ENCODE peak calls at places on chromosome 11, in ten cellular contexts. F, A, M, O, E, Y, X, D, R and T are unnamed samples.

GRCh38 chr11:118910309-118911112 is 15.2 kb downstream of the BCL9L start:
- DNase-seq in F (peak), A (peak), M (peak), O (peak), E (peak), Y (peak), X (peak), D (no peak), R (no peak), T (no peak)

GRCh38 chr11:5891216-5891800 is 1.7 kb upstream of the OR52E5 start:
- DNase-seq in F (no peak), A (no peak), M (peak), O (no peak), E (no peak), Y (peak), X (no peak), D (no peak), R (no peak), T (no peak)

GRCh38 chr11:35717043-35717442 is 54.5 kb downstream of the TRIM44 start:
- DNase-seq in F (peak), A (no peak), M (no peak), O (no peak), E (no peak), Y (no peak), X (no peak), D (peak), R (no peak), T (no peak)

GRCh38 chr11:30481816-30482215 is 104.3 kb downstream of the MPPED2 start:
- DNase-seq in F (no peak), A (no peak), M (no peak), O (no peak), E (no peak), Y (no peak), X (no peak), D (no peak), R (no peak), T (no peak)

GRCh38 chr11:122743949-122744876 is 88.7 kb downstream of the UBASH3B start:
- DNase-seq in F (no peak), A (no peak), M (no peak), O (no peak), E (no peak), Y (peak), X (no peak), D (no peak), R (no peak), T (peak)

GRCh38 chr11:128503231-128503991 is 83.9 kb downstream of the ETS1 start:
- DNase-seq in F (no peak), A (no peak), M (peak), O (no peak), E (peak), Y (peak), X (no peak), D (no peak), R (no peak), T (no peak)

GRCh38 chr11:10125522-10126133 is 168.4 kb downstream of the SBF2 start:
- DNase-seq in F (no peak), A (no peak), M (peak), O (no peak), E (no peak), Y (no peak), X (no peak), D (no peak), R (no peak), T (no peak)

GRCh38 chr11:66619080-66619554 is 2.7 kb downstream of the RBM14 start:
- DNase-seq in F (no peak), A (no peak), M (peak), O (no peak), E (no peak), Y (peak), X (no peak), D (no peak), R (no peak), T (no peak)

GRCh38 chr11:93474122-93474521 is 69.1 kb downstream of the SMCO4 start:
- DNase-seq in F (no peak), A (no peak), M (no peak), O (no peak), E (no peak), Y (no peak), X (no peak), D (no peak), R (no peak), T (no peak)

GRCh38 chr11:73114110-73114834 is 27.8 kb downstream of the FCHSD2 start:
- DNase-seq in F (no peak), A (no peak), M (no peak), O (no peak), E (no peak), Y (no peak), X (no peak), D (no peak), R (no peak), T (no peak)

GRCh38 chr11:66081505-66081904 is 11.4 kb downstream of the PACS1 start:
- DNase-seq in F (no peak), A (peak), M (peak), O (peak), E (no peak), Y (peak), X (no peak), D (no peak), R (no peak), T (peak)

GRCh38 chr11:66334605-66335442 is 1.4 kb downstream of the RIN1 start:
- DNase-seq in F (no peak), A (no peak), M (no peak), O (no peak), E (no peak), Y (peak), X (no peak), D (no peak), R (no peak), T (no peak)

GRCh38 chr11:69874984-69875673 is 55.9 kb upstream of the FGF3 start:
- DNase-seq in F (peak), A (no peak), M (no peak), O (no peak), E (no peak), Y (no peak), X (no peak), D (no peak), R (no peak), T (no peak)

GRCh38 chr11:116427903-116428637 is 344.7 kb downstream of the BUD13 start:
- DNase-seq in F (peak), A (no peak), M (no peak), O (peak), E (no peak), Y (no peak), X (peak), D (no peak), R (no peak), T (no peak)

GRCh38 chr11:1060885-1061616 is 13.6 kb upstream of the MUC2 start:
- DNase-seq in F (no peak), A (no peak), M (peak), O (no peak), E (no peak), Y (no peak), X (peak), D (peak), R (peak), T (no peak)

GRCh38 chr11:86202013-86202336 is 42.6 kb upstream of the EED start:
- DNase-seq in F (no peak), A (no peak), M (no peak), O (no peak), E (no peak), Y (no peak), X (no peak), D (no peak), R (no peak), T (no peak)

GRCh38 chr11:63537293-63538101 is 889 bp downstream of the PLAAT4 start:
- DNase-seq in F (no peak), A (peak), M (peak), O (peak), E (no peak), Y (no peak), X (peak), D (no peak), R (no peak), T (no peak)

GRCh38 chr11:65588199-65589054 is 7.2 kb downstream of the KCNK7 start:
- DNase-seq in F (peak), A (no peak), M (peak), O (peak), E (no peak), Y (peak), X (peak), D (peak), R (no peak), T (peak)

GRCh38 chr11:4704054-4704789 is at the start of gene MMP26:
- DNase-seq in F (peak), A (no peak), M (no peak), O (no peak), E (no peak), Y (peak), X (no peak), D (no peak), R (no peak), T (no peak)

GRCh38 chr11:3644817-3645235 is at the start of gene ART1:
- DNase-seq in F (no peak), A (no peak), M (peak), O (no peak), E (no peak), Y (no peak), X (peak), D (no peak), R (peak), T (no peak)

GRCh38 chr11:103601230-103601846 is 435.1 kb upstream of the DDI1 start:
- DNase-seq in F (peak), A (no peak), M (peak), O (peak), E (peak), Y (peak), X (no peak), D (peak), R (no peak), T (no peak)

GRCh38 chr11:134223066-134223465 is 701 bp downstream of the NCAPD3 start:
- DNase-seq in F (peak), A (no peak), M (peak), O (no peak), E (no peak), Y (no peak), X (no peak), D (no peak), R (no peak), T (no peak)

GRCh38 chr11:119356349-119357031 is 10.0 kb upstream of the MFRP start:
- DNase-seq in F (peak), A (peak), M (peak), O (peak), E (no peak), Y (peak), X (peak), D (peak), R (peak), T (peak)

GRCh38 chr11:74284466-74284865 is 27.0 kb downstream of the P4HA3 start:
- DNase-seq in F (no peak), A (no peak), M (peak), O (no peak), E (no peak), Y (no peak), X (no peak), D (no peak), R (no peak), T (no peak)

GRCh38 chr11:47056261-47056915 is 119.8 kb downstream of the CSTPP1 start:
- DNase-seq in F (no peak), A (no peak), M (peak), O (no peak), E (peak), Y (peak), X (no peak), D (no peak), R (no peak), T (no peak)

GRCh38 chr11:35390737-35391682 is 28.3 kb downstream of the SLC1A2 start:
- DNase-seq in F (no peak), A (no peak), M (peak), O (no peak), E (no peak), Y (peak), X (no peak), D (no peak), R (no peak), T (no peak)

GRCh38 chr11:107576497-107577086 is 11.1 kb upstream of the ALKBH8 start:
- DNase-seq in F (peak), A (peak), M (peak), O (peak), E (no peak), Y (peak), X (peak), D (peak), R (no peak), T (peak)

GRCh38 chr11:105783216-105783615 is 173.3 kb downstream of the GRIA4 start:
- DNase-seq in F (no peak), A (no peak), M (no peak), O (no peak), E (no peak), Y (no peak), X (no peak), D (no peak), R (no peak), T (no peak)

GRCh38 chr11:47130541-47130940 is 46.1 kb downstream of the ARFGAP2 start:
- DNase-seq in F (peak), A (no peak), M (no peak), O (no peak), E (no peak), Y (no peak), X (no peak), D (no peak), R (no peak), T (no peak)

GRCh38 chr11:72813740-72814138 is 472 bp upstream of the ATG16L2 start:
- DNase-seq in F (peak), A (peak), M (peak), O (peak), E (no peak), Y (no peak), X (peak), D (peak), R (peak), T (no peak)

GRCh38 chr11:119773016-119773415 is 44.0 kb upstream of the NECTIN1 start:
- DNase-seq in F (no peak), A (no peak), M (no peak), O (no peak), E (no peak), Y (no peak), X (no peak), D (no peak), R (no peak), T (no peak)

GRCh38 chr11:67641302-67642147 is 2.0 kb upstream of the TBX10 start:
- DNase-seq in F (no peak), A (no peak), M (no peak), O (no peak), E (no peak), Y (no peak), X (no peak), D (no peak), R (no peak), T (no peak)

GRCh38 chr11:111912535-111912934 is at the start of gene HSPB2:
- DNase-seq in F (no peak), A (no peak), M (peak), O (peak), E (no peak), Y (no peak), X (peak), D (no peak), R (no peak), T (no peak)
- H3K4me3 ChIP-seq in F (no peak), A (peak), M (peak), O (peak), E (no peak), Y (no peak), X (peak), D (no peak), R (no peak), T (no peak)

DNA sequence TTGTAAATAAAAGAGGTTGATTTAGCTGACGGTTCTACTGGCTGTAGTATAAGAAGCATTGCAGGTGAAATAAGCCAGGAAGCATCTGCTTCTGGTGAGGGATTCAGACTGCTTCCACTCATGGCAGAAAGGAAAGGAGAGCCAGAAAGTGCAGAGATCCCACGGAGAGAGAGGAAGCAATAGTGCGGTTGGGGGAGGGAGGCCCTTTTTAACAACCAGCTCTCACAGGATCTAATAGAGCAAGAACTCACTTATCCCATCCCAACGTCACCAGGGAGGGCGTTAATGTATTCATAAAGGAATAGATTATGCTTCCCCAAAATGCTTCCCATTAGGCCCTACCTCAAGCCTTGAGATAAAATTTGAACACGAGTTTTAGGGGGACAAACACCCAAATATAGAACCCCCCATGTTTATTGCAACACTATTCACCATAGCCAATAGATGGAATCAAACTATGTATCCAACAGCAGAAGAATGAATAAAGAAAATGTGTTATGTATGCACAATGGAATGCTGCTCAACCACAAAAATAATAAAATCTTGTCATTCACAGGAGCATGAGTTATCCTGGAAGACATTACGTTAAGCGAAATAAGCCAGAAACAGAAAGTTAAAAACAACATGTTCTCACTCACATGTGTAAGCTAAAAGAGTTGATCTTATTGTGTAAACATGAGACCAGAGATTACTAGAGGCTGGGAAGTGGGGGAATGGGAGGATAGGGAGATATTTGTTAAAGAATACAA is 908.3 kb upstream of the ANO3 start:
- DNase-seq in F (no peak), A (no peak), M (peak), O (no peak), E (no peak), Y (peak), X (peak), D (no peak), R (no peak), T (no peak)
- H3K27ac ChIP-seq in F (no peak), A (no peak), M (no peak), O (no peak), E (no peak), Y (peak), X (no peak), D (no peak), R (no peak), T (no peak)

GRCh38 chr11:18171377-18172000 is 1.1 kb upstream of the MRGPRX4 start:
- DNase-seq in F (peak), A (no peak), M (peak), O (peak), E (no peak), Y (peak), X (no peak), D (peak), R (peak), T (no peak)

GRCh38 chr11:18168372-18168771 is 4.3 kb upstream of the MRGPRX4 start:
- DNase-seq in F (no peak), A (no peak), M (no peak), O (no peak), E (no peak), Y (no peak), X (no peak), D (no peak), R (no peak), T (no peak)

GRCh38 chr11:18172686-18173085 is at the start of gene MRGPRX4:
- DNase-seq in F (no peak), A (no peak), M (no peak), O (no peak), E (no peak), Y (no peak), X (no peak), D (no peak), R (no peak), T (no peak)

DNA sequence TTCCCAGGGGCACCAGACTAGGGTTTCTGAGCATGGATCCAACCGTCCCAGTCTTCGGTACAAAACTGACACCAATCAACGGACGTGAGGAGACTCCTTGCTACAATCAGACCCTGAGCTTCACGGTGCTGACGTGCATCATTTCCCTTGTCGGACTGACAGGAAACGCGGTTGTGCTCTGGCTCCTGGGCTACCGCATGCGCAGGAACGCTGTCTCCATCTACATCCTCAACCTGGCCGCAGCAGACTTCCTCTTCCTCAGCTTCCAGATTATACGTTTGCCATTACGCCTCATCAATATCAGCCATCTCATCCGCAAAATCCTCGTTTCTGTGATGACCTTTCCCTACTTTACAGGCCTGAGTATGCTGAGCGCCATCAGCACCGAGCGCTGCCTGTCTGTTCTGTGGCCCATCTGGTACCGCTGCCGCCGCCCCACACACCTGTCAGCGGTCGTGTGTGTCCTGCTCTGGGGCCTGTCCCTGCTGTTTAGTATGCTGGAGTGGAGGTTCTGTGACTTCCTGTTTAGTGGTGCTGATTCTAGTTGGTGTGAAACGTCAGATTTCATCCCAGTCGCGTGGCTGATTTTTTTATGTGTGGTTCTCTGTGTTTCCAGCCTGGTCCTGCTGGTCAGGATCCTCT is 709 bp downstream of the MRGPRX4 start:
- DNase-seq in F (no peak), A (no peak), M (no peak), O (no peak), E (no peak), Y (no peak), X (no peak), D (no peak), R (no peak), T (no peak)
- H3K4me3 ChIP-seq in F (no peak), A (no peak), M (no peak), O (no peak), E (no peak), Y (no peak), X (no peak), D (no peak), R (no peak), T (no peak)

GRCh38 chr11:7574491-7575129 is 60.8 kb downstream of the PPFIBP2 start:
- DNase-seq in F (no peak), A (no peak), M (no peak), O (no peak), E (no peak), Y (no peak), X (no peak), D (no peak), R (no peak), T (no peak)

GRCh38 chr11:7577226-7577882 is 63.6 kb downstream of the PPFIBP2 start:
- DNase-seq in F (no peak), A (no peak), M (peak), O (no peak), E (no peak), Y (peak), X (peak), D (no peak), R (no peak), T (no peak)

GRCh38 chr11:7576671-7577225 is 62.9 kb downstream of the PPFIBP2 start:
- DNase-seq in F (no peak), A (no peak), M (peak), O (no peak), E (no peak), Y (no peak), X (peak), D (no peak), R (no peak), T (no peak)

GRCh38 chr11:7577883-7578242 is 64.1 kb downstream of the PPFIBP2 start:
- DNase-seq in F (no peak), A (no peak), M (peak), O (peak), E (no peak), Y (peak), X (no peak), D (no peak), R (no peak), T (no peak)

GRCh38 chr11:7575841-7576451 is 62.1 kb downstream of the PPFIBP2 start:
- DNase-seq in F (no peak), A (peak), M (peak), O (peak), E (no peak), Y (peak), X (no peak), D (no peak), R (no peak), T (no peak)
- H3K27ac ChIP-seq in F (no peak), A (peak), M (no peak), O (peak), E (peak), Y (no peak), X (peak), D (no peak), R (no peak), T (no peak)

GRCh38 chr11:102319544-102319943 is 2.3 kb downstream of the BIRC3 start:
- DNase-seq in F (no peak), A (no peak), M (no peak), O (no peak), E (no peak), Y (no peak), X (no peak), D (no peak), R (no peak), T (no peak)

GRCh38 chr11:102320166-102320565 is 2.9 kb downstream of the BIRC3 start:
- DNase-seq in F (no peak), A (no peak), M (no peak), O (no peak), E (no peak), Y (no peak), X (no peak), D (no peak), R (no peak), T (no peak)

GRCh38 chr11:102317099-102317767 is at the start of gene BIRC3:
- DNase-seq in F (peak), A (peak), M (peak), O (peak), E (peak), Y (peak), X (peak), D (peak), R (peak), T (peak)

GRCh38 chr11:102317768-102318103 is 452 bp downstream of the BIRC3 start:
- DNase-seq in F (no peak), A (no peak), M (no peak), O (no peak), E (no peak), Y (no peak), X (no peak), D (no peak), R (no peak), T (no peak)

DNA sequence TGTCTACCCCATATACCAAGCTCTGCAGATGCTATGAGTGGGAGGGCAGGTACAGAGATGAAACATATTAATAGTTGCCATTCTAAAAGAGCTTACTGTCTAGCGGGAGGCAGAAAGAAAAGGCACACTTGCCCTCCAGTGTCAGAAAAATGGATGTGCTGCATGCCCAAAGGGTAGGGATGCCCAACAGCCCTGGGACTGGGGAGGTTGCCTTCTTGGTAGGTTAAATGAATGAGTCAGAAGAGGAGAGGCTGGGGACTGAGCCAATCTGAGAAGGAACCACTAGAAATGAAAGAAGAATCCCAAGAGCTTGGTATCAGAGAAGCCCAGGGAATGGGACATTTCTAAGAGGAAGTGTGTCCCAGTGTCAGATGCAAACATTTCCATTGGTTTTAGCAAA is 1.2 kb downstream of the BIRC3 start:
- DNase-seq in F (no peak), A (no peak), M (peak), O (no peak), E (no peak), Y (no peak), X (no peak), D (no peak), R (no peak), T (peak)
- H3K4me3 ChIP-seq in F (no peak), A (peak), M (no peak), O (no peak), E (no peak), Y (no peak), X (no peak), D (no peak), R (no peak), T (peak)